ENCODE peak calls at places on chromosome 1, in six cellular contexts. K, L, Q, J, T and M are unnamed samples.

GRCh38 chr1:106978477-106979322 is 77.8 kb upstream of the PRMT6 start:
- DNase-seq in J (no peak), L (no peak), K (no peak), Q (no peak), T (no peak), M (no peak)

GRCh38 chr1:214514032-214514818 is 37.2 kb downstream of the PTPN14 start:
- DNase-seq in J (no peak), L (no peak), K (no peak), Q (no peak), T (no peak), M (no peak)

GRCh38 chr1:212557739-212558664 is 50.6 kb upstream of the ATF3 start:
- DNase-seq in J (no peak), Q (no peak), K (no peak), T (peak; percentile 90), L (peak; percentile 60), M (no peak)

GRCh38 chr1:187010571-187011309 is 182.0 kb downstream of the PLA2G4A start:
- DNase-seq in J (no peak), Q (no peak), T (no peak), L (no peak), K (no peak), M (no peak)

GRCh38 chr1:39255212-39255611 is 50.7 kb downstream of the MACF1 start:
- DNase-seq in T (no peak), Q (no peak), L (no peak), K (no peak), J (no peak), M (no peak)

GRCh38 chr1:15180945-15181523 is 27.5 kb downstream of the TMEM51 start:
- DNase-seq in L (no peak), Q (no peak), T (no peak), K (no peak), J (no peak), M (no peak)

GRCh38 chr1:199132006-199132405 is 493.2 kb downstream of the PTPRC start:
- DNase-seq in K (no peak), Q (no peak), T (no peak), L (no peak), J (no peak), M (no peak)

GRCh38 chr1:187641015-187641414 is 812.3 kb downstream of the PLA2G4A start:
- DNase-seq in L (no peak), J (no peak), T (no peak), K (peak; percentile 2), Q (no peak), M (no peak)

GRCh38 chr1:154502066-154502741 is at the start of the genes SHE and TDRD10:
- DNase-seq in Q (no peak), K (no peak), T (no peak), L (peak; percentile 55), J (no peak), M (no peak)

GRCh38 chr1:213457733-213458132 is 406.7 kb downstream of the RPS6KC1 start:
- DNase-seq in Q (no peak), K (no peak), L (no peak), J (no peak), T (no peak), M (no peak)

GRCh38 chr1:221263831-221264767 is 384.9 kb downstream of the HLX start:
- DNase-seq in T (peak; percentile 51), K (peak; percentile 52), Q (peak; percentile 5), J (peak; percentile 9), L (peak; percentile 51), M (peak; percentile 75)

GRCh38 chr1:100382657-100383056 is 30.4 kb downstream of the CDC14A start:
- DNase-seq in Q (no peak), K (no peak), J (no peak), L (no peak), T (no peak), M (no peak)

GRCh38 chr1:205199931-205200299 is 11.6 kb downstream of the DSTYK start:
- DNase-seq in K (no peak), J (no peak), Q (no peak), L (no peak), T (no peak), M (no peak)

GRCh38 chr1:41161851-41162250 is 80.3 kb downstream of the SCMH1 start:
- DNase-seq in J (no peak), L (no peak), K (no peak), Q (no peak), T (no peak), M (no peak)

GRCh38 chr1:218250492-218250891 is 34.6 kb upstream of the RRP15 start:
- DNase-seq in J (no peak), T (peak; percentile 16), Q (no peak), L (no peak), K (no peak), M (no peak)

GRCh38 chr1:209455133-209455532 is 128.4 kb upstream of the CAMK1G start:
- DNase-seq in J (no peak), Q (no peak), K (no peak), T (no peak), L (no peak), M (no peak)

GRCh38 chr1:54596756-54597155 is 26.6 kb downstream of the FAM151A start:
- DNase-seq in K (no peak), Q (no peak), L (no peak), J (no peak), T (no peak), M (no peak)

DNA sequence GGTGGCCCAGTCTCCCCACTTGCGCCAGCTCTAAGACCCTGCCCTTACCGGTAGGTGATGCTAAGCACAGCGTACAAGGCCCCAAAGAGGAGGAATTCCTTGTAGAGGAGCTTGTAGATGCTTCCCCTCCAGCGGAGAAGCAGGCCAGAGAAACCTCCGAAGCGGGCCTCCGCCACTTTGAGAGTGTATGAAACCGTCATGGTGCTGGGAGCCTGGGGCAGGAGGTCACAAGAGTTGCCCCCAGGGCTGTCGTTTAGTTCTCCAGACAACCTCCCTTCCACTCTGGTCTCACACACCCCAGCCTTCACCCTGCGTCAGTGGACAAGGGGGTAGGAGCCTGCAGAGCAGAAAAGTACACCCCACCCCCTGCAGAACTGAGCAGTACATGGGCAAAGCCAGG is 464 bp downstream of the BEST4 start:
- DNase-seq in Q (no peak), K (no peak), L (no peak), T (no peak), J (no peak), M (no peak)
- TF ChIP-seq ATF3 in Q (no peak), K (no peak), L (no peak), T (no peak), J (no peak), M (no peak)

DNA sequence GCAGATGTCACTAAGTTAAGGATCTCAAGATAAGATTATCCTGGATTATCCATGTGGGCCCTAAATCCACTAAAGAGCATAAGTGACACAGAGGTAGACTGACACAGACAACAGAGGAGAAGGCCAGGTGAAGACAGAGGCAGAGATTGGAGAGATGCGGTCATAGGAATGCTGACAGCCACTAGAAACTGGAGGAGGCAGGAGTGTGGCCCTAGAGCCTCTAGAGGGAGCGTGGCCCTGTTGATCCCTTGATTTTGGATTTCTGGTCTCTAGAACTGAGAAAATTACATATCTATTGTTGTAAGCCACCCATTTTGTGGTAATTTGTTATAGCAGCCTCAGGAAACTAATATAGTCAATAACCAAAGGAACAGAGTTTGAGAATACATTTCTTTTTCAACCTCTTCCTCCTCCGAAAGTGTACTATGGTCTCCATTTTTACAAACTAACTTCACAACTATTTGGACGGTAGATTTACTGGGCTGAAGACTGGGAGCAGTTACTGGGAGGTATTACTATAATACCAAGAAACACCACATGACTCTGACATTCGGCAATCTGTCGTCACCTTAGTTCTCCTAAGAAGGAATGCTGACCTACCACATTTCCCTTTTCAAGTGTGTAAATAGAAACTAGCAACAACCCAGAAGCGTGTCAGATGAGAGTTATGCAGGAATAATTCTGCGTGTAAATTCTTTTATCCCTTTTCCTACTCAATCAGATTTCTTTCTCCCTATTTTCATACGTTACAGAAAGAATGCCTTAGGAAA is 116.0 kb upstream of the ZNHIT6 start:
- DNase-seq in T (no peak), Q (no peak), J (no peak), K (no peak), L (peak; percentile 23), M (no peak)
- TF ChIP-seq ATF3 in T (no peak), Q (no peak), J (no peak), K (no peak), L (no peak), M (no peak)

DNA sequence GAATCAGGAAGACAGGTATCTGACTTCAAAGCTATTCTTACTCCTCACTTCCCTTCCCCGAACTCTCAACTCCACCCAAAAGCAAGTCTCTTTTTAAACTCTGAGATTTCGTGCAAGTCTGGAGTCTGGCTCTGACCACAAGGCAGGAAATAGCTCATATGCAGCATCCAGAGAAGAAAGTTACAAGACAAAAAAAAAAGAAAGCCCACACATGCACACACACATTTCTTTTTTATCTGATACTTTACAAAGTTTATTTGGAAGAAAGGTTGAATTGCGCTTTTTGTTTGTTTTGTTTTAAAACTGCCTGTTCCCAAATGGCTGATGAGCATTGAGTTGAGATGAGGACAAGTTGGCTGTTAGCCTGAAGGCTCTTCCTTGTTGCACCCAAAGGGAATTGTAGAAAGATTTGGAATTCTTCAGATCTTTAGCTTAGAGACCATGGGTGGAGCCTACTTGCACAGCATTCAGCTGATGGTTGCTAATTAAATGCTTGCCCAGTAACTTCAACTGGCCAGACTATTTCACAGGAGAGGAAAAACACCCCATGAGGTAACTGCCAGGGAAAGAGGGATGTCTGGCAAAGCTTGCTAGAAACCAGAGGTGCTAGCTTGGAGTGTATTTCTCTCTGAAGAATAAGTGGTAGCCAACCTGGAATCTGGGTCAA is 490.3 kb downstream of the TTLL7 start:
- DNase-seq in J (no peak), T (no peak), K (no peak), L (no peak), Q (peak; percentile 78), M (no peak)
- TF ChIP-seq ATF3 in J (no peak), T (no peak), K (no peak), L (no peak), Q (no peak), M (no peak)

GRCh38 chr1:246769306-246769705 is 45.1 kb downstream of the SCCPDH start:
- DNase-seq in L (no peak), Q (no peak), T (no peak), J (no peak), K (no peak), M (no peak)
- TF ChIP-seq ATF3 in L (no peak), Q (no peak), T (no peak), J (no peak), K (no peak), M (no peak)

GRCh38 chr1:105914403-105914802 is 1142.1 kb upstream of the PRMT6 start:
- DNase-seq in T (no peak), K (no peak), J (no peak), Q (no peak), L (no peak), M (no peak)
- TF ChIP-seq ATF3 in T (no peak), K (no peak), J (no peak), Q (no peak), L (no peak), M (no peak)